ENCODE peak calls at places on chromosomes 6 and 20, in nine cellular contexts. I is IMR-90; M is uterus; W is aorta; D is CD4-positive, alpha-beta memory T cell; K is A549; U is lower lobe of right lung; Q is ascending aorta; Z is suprapubic skin. C is an unnamed sample.

GRCh38 chr6:92047152-92047551 is 1372.2 kb downstream of the EPHA7 start:
- DNase-seq in W (no peak), D (no peak), U (no peak), M (no peak), K (no peak), I (no peak), Q (no peak), Z (no peak), C (no peak)

GRCh38 chr6:120410586-120410985 is 923.7 kb downstream of the TBC1D32 start:
- DNase-seq in D (no peak), M (no peak), Z (no peak), U (no peak), W (no peak), K (no peak), I (no peak), Q (no peak), C (no peak)

GRCh38 chr6:114007451-114007953 is 36.6 kb upstream of the HDAC2 start:
- DNase-seq in Z (no peak), K (no peak), Q (no peak), W (no peak), U (no peak), I (no peak), M (no peak), D (peak; percentile 67), C (no peak)

GRCh38 chr6:169146536-169146935 is 107.1 kb downstream of the THBS2 start:
- DNase-seq in I (no peak), W (no peak), Z (peak; percentile 8), K (no peak), M (no peak), U (no peak), Q (no peak), D (no peak), C (no peak)

GRCh38 chr6:35094183-35094582 is 47.0 kb downstream of the TCP11 start:
- DNase-seq in Z (no peak), D (no peak), U (no peak), Q (no peak), W (no peak), K (no peak), I (no peak), M (no peak), C (no peak)

GRCh38 chr6:129766959-129767728 is 57.2 kb upstream of the ARHGAP18 start:
- DNase-seq in D (peak; percentile 54), U (peak; percentile 51), K (no peak), I (peak; percentile 77), Z (no peak), M (no peak), W (peak; percentile 51), Q (no peak), C (peak; percentile 14)

GRCh38 chr6:143727035-143727434 is 49.3 kb downstream of the PHACTR2 start:
- DNase-seq in Q (no peak), I (peak; percentile 22), M (no peak), K (no peak), U (no peak), Z (no peak), W (no peak), D (no peak), C (no peak)

GRCh38 chr6:136647363-136647763 is 97.1 kb upstream of the MAP7 start:
- DNase-seq in M (no peak), W (peak; percentile 67), Z (no peak), D (peak; percentile 72), Q (peak; percentile 16), U (no peak), I (peak; percentile 97), K (no peak), C (no peak)

GRCh38 chr6:138483911-138484731 is 15.2 kb downstream of the NHSL1 start:
- DNase-seq in W (no peak), Z (no peak), M (no peak), D (no peak), Q (no peak), K (no peak), I (no peak), U (no peak), C (no peak)

GRCh38 chr6:138486249-138487121 is 12.8 kb downstream of the NHSL1 start:
- DNase-seq in U (no peak), M (no peak), W (no peak), Z (no peak), D (no peak), I (no peak), K (no peak), Q (no peak), C (no peak)

GRCh38 chr6:138485586-138486248 is 13.6 kb downstream of the NHSL1 start:
- DNase-seq in K (no peak), D (no peak), W (no peak), U (no peak), Z (no peak), I (no peak), M (no peak), Q (no peak), C (no peak)

GRCh38 chr6:138487122-138487604 is 12.1 kb downstream of the NHSL1 start:
- DNase-seq in Q (no peak), D (no peak), U (no peak), Z (no peak), I (no peak), W (no peak), K (no peak), M (no peak), C (no peak)

DNA sequence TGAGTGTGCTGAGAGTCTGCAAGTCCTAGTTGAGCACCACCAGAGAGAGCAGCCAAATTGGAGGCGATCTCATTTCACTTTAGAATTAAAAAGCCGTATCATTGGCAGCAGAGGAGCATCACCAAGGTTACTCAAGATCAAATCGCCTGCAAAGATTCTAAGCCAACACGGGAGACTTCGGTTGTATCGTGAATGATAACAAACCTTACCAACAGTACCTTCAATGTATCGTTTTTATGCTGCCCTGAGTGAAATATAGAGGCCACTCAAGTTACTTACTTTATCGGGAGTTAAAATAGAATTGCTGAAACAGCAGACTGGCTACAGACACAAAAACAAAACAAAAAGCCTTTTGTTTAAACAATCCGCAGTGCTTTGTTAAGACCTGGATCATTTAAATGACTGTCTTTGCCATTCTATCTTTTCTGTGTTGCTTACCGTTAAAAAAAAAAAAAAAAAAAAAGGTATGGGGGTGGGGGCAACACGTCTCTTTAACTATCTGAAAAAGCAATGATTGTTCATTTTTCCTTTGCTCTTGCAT is 14.2 kb downstream of the NHSL1 start:
- DNase-seq in W (no peak), Q (no peak), U (no peak), M (no peak), D (no peak), K (no peak), I (peak; percentile 8), Z (no peak), C (no peak)
- H3K4me1 ChIP-seq in W (no peaks in the 10 kb centered on the region), Q (no peaks in the 10 kb centered on the region), U (peaks cover 4% of the 10 kb centered on the region), M (no peaks in the 10 kb centered on the region), D (no peaks in the 10 kb centered on the region), K (no peaks in the 10 kb centered on the region), I (peaks cover 3% of the 10 kb centered on the region), Z (no peaks in the 10 kb centered on the region), C (peaks cover 55% of the 10 kb centered on the region)

GRCh38 chr6:108798672-108799355 is 49.4 kb upstream of the ARMC2 start:
- DNase-seq in D (peak; percentile 53), K (no peak), M (peak; percentile 32), Q (no peak), W (peak; percentile 68), I (no peak), U (peak; percentile 59), Z (no peak), C (peak; percentile 35)

GRCh38 chr6:108799791-108800190 is 48.4 kb upstream of the ARMC2 start:
- DNase-seq in Z (no peak), I (no peak), K (no peak), W (no peak), D (no peak), Q (no peak), U (no peak), M (no peak), C (no peak)

GRCh38 chr6:108799356-108799720 is 48.9 kb upstream of the ARMC2 start:
- DNase-seq in D (no peak), M (no peak), I (no peak), Z (no peak), W (no peak), K (no peak), Q (no peak), U (no peak), C (no peak)

GRCh38 chr6:108801331-108801730 is 46.9 kb upstream of the ARMC2 start:
- DNase-seq in K (no peak), D (no peak), I (no peak), W (no peak), Z (no peak), Q (no peak), U (no peak), M (no peak), C (no peak)

DNA sequence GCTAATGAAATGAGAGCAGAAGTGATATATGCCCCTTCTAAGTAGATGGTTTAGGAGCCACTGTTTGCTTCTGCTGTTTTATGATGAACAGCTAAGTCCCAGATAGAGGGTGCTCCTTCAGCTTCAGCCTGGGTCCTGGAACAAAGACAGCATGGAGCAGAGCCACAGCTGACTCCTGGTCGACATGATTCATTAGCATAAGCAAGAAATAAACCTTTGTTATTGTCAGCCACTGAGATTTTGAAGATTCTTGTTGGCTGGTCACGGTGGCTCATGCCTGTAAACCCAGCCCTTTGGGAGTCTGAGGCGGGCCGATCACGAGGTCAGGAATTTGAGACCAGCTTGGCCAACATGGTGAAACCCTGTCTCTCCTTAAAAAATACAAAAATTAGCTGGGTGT is 47.7 kb upstream of the ARMC2 start:
- DNase-seq in Z (no peak), I (peak; percentile 15), U (no peak), W (no peak), K (no peak), M (no peak), D (no peak), Q (no peak), C (no peak)
- H3K4me1 ChIP-seq in Z (peaks cover 29% of the 10 kb centered on the region), I (peaks cover 5% of the 10 kb centered on the region), U (peaks cover 33% of the 10 kb centered on the region), W (no peaks in the 10 kb centered on the region), K (no peaks in the 10 kb centered on the region), M (no peaks in the 10 kb centered on the region), D (peaks cover 32% of the 10 kb centered on the region), Q (no peaks in the 10 kb centered on the region), C (peaks cover 20% of the 10 kb centered on the region)

GRCh38 chr20:17609978-17610377 is 40.1 kb downstream of the DSTN start:
- DNase-seq in K (no peak), U (no peak), M (no peak), Z (no peak), I (no peak), D (no peak), W (no peak), Q (no peak), C (no peak)
- H3K4me1 ChIP-seq in K (peaks cover 28% of the 10 kb centered on the region), U (peaks cover 57% of the 10 kb centered on the region), M (peaks cover 30% of the 10 kb centered on the region), Z (peaks cover 40% of the 10 kb centered on the region), I (peaks cover 1% of the 10 kb centered on the region), D (peaks cover 44% of the 10 kb centered on the region), W (no peaks in the 10 kb centered on the region), Q (peaks cover 46% of the 10 kb centered on the region), C (peaks cover 81% of the 10 kb centered on the region)

GRCh38 chr6:12312736-12313135 is 22.6 kb downstream of the EDN1 start:
- DNase-seq in M (no peak), U (no peak), D (no peak), I (no peak), K (no peak), Z (no peak), Q (no peak), W (no peak), C (no peak)

GRCh38 chr6:12313992-12314589 is 23.9 kb downstream of the EDN1 start:
- DNase-seq in K (peak; percentile 95), Q (no peak), D (no peak), M (no peak), U (no peak), Z (no peak), W (no peak), I (peak; percentile 35), C (no peak)

GRCh38 chr6:12315292-12316081 is 25.3 kb downstream of the EDN1 start:
- DNase-seq in D (no peak), W (no peak), M (no peak), Q (no peak), I (no peak), Z (no peak), K (no peak), U (no peak), C (no peak)

GRCh38 chr6:12313311-12313991 is 23.3 kb downstream of the EDN1 start:
- DNase-seq in Q (no peak), I (no peak), U (no peak), Z (no peak), K (peak; percentile 70), M (no peak), D (no peak), W (no peak), C (no peak)

GRCh38 chr6:12314751-12315150 is 24.6 kb downstream of the EDN1 start:
- DNase-seq in U (no peak), K (peak; percentile 67), D (no peak), Q (no peak), M (no peak), I (no peak), Z (no peak), W (no peak), C (no peak)
- H3K4me1 ChIP-seq in U (no peaks in the 10 kb centered on the region), K (peaks cover 46% of the 10 kb centered on the region), D (no peaks in the 10 kb centered on the region), Q (no peaks in the 10 kb centered on the region), M (no peaks in the 10 kb centered on the region), I (no peaks in the 10 kb centered on the region), Z (peaks cover 14% of the 10 kb centered on the region), W (peaks cover 3% of the 10 kb centered on the region), C (no peaks in the 10 kb centered on the region)

C was measured in left ventricle myocardium inferior.